ENCODE peak calls at places on chromosome 14, in six cellular contexts. H is suprapubic skin, D is sigmoid colon, O is transverse colon, F is kidney, I is ovary. C is an unnamed sample.

GRCh38 chr14:93263416-93263815 is 56.4 kb downstream of the UBR7 start:
- DNase-seq in H (no peak), D (no peak), O (no peak), F (no peak), I (no peak), C (no peak)

GRCh38 chr14:65958664-65959562 is 527.3 kb upstream of the CCDC196 start:
- DNase-seq in H (no peak), D (no peak), O (no peak), F (peak), I (no peak), C (no peak)

GRCh38 chr14:28294834-28295440 is 471.6 kb upstream of the FOXG1 start:
- DNase-seq in H (no peak), D (no peak), O (no peak), F (no peak), I (no peak), C (no peak)

GRCh38 chr14:68318788-68319187 is 474.1 kb downstream of the ZFP36L1 start:
- DNase-seq in H (no peak), D (no peak), O (no peak), F (no peak), I (no peak), C (no peak)

GRCh38 chr14:75715926-75716780 is 55.1 kb downstream of the TTLL5 start:
- DNase-seq in H (no peak), D (no peak), O (no peak), F (no peak), I (no peak), C (no peak)

GRCh38 chr14:92603309-92604257 is 90.0 kb downstream of the RIN3 start:
- DNase-seq in H (no peak), D (peak), O (peak), F (no peak), I (peak), C (peak)

GRCh38 chr14:65872536-65872935 is 460.0 kb downstream of the FUT8 start:
- DNase-seq in H (no peak), D (no peak), O (no peak), F (no peak), I (no peak), C (no peak)

GRCh38 chr14:99752486-99753121 is 40.6 kb upstream of the EML1 start:
- DNase-seq in H (no peak), D (no peak), O (no peak), F (peak), I (no peak), C (no peak)

GRCh38 chr14:99042376-99043257 is 229.4 kb downstream of the BCL11B start:
- DNase-seq in H (no peak), D (no peak), O (no peak), F (no peak), I (no peak), C (no peak)

GRCh38 chr14:70789361-70789760 is 20.0 kb downstream of the MAP3K9 start:
- DNase-seq in H (no peak), D (no peak), O (no peak), F (no peak), I (peak), C (peak)

GRCh38 chr14:34718750-34719304 is 4.4 kb upstream of the CFL2 start:
- DNase-seq in H (no peak), D (no peak), O (no peak), F (no peak), I (no peak), C (no peak)

GRCh38 chr14:89428163-89428523 is 11.1 kb upstream of the FOXN3 start:
- DNase-seq in H (no peak), D (no peak), O (no peak), F (no peak), I (no peak), C (no peak)

GRCh38 chr14:89428556-89429196 is 11.6 kb upstream of the FOXN3 start:
- DNase-seq in H (no peak), D (peak), O (no peak), F (no peak), I (peak), C (peak)

GRCh38 chr14:89429206-89430091 is 12.4 kb upstream of the FOXN3 start:
- DNase-seq in H (no peak), D (peak), O (peak), F (no peak), I (no peak), C (no peak)

GRCh38 chr14:89432226-89432625 is 15.2 kb upstream of the FOXN3 start:
- DNase-seq in H (no peak), D (peak), O (peak), F (no peak), I (no peak), C (no peak)

GRCh38 chr14:89430271-89430620 is 13.2 kb upstream of the FOXN3 start:
- DNase-seq in H (no peak), D (no peak), O (no peak), F (no peak), I (no peak), C (no peak)
- H3K27ac ChIP-seq in H (peak), D (peak), O (peak), F (peak), I (no peak), C (peak)

GRCh38 chr14:38079886-38080285 is 127.8 kb upstream of the SSTR1 start:
- DNase-seq in H (no peak), D (no peak), O (no peak), F (no peak), I (no peak), C (no peak)

GRCh38 chr14:38074754-38075153 is 132.9 kb upstream of the SSTR1 start:
- DNase-seq in H (no peak), D (no peak), O (no peak), F (no peak), I (no peak), C (no peak)

GRCh38 chr14:38080696-38081095 is 127.0 kb upstream of the SSTR1 start:
- DNase-seq in H (no peak), D (no peak), O (no peak), F (no peak), I (no peak), C (no peak)

GRCh38 chr14:38079268-38079667 is 128.4 kb upstream of the SSTR1 start:
- DNase-seq in H (no peak), D (no peak), O (no peak), F (no peak), I (no peak), C (no peak)

GRCh38 chr14:38078393-38078792 is 129.3 kb upstream of the SSTR1 start:
- DNase-seq in H (no peak), D (no peak), O (peak), F (no peak), I (no peak), C (no peak)
- H3K27ac ChIP-seq in H (no peak), D (no peak), O (no peak), F (no peak), I (no peak), C (no peak)

DNA sequence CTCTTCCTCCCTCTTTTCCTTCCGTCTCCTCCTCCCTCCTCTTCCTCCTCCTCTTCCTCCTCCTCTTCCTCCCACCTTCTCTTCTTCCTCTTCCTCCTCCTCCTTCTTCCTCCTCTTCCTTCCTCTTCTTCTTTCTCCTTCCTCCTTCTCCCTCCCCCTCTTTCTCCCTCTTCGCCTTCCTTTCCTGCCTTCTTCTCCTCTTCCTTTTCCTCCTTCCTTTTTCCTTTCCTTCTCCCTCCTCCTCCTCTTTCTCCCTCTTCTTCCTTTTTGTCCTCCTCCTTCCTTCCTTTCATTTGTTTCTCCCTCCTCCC is 36.0 kb downstream of the MEG3 start:
- DNase-seq in H (no peak), D (no peak), O (no peak), F (no peak), I (no peak), C (no peak)
- H3K27ac ChIP-seq in H (no peak), D (no peak), O (no peak), F (no peak), I (no peak), C (no peak)

GRCh38 chr14:49897414-49897813 is 4.5 kb downstream of the ARF6 start:
- DNase-seq in H (no peak), D (no peak), O (no peak), F (no peak), I (no peak), C (no peak)

GRCh38 chr14:49896956-49897355 is 4.1 kb downstream of the ARF6 start:
- DNase-seq in H (no peak), D (no peak), O (no peak), F (no peak), I (no peak), C (no peak)

GRCh38 chr14:49895480-49895879 is 2.6 kb downstream of the ARF6 start:
- DNase-seq in H (no peak), D (no peak), O (no peak), F (no peak), I (no peak), C (no peak)

GRCh38 chr14:49898485-49898884 is 5.6 kb downstream of the ARF6 start:
- DNase-seq in H (no peak), D (no peak), O (no peak), F (no peak), I (no peak), C (no peak)

DNA sequence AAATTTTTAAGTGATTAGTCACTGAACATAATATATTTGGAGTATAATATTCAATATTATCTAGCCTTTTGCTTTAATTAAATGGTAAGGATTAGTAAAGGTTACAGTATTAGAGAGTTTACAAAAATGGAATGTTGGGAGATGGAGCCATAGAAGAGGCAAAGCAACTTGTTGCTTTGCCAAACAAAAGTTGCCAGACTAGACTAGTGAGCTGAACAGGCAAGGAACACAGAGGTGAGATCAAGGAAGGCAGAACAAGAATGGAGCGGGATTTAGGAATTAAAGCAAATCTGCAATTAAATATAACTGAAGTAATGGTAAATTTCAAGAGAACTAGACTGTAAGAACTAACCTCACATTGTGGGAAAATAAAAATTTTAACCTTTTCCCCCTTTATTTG is 5.1 kb downstream of the ARF6 start:
- DNase-seq in H (no peak), D (no peak), O (no peak), F (no peak), I (no peak), C (no peak)
- H3K27ac ChIP-seq in H (peak), D (peak), O (peak), F (peak), I (no peak), C (peak)

DNA sequence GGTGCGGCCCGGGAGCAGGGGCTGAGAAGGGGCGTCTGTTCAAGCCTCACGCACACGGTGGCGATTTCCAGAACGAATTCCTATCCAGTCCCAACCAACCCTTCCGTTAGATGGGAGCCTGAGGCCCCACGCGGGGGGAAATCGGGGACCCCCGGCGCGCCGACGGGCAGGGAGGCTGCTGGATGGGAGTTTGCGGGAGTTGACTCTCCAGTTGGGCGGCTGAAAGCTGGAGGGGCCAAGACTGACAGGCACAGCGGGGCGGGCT is 9.8 kb downstream of the EXOC3L4 start:
- DNase-seq in H (no peak), D (no peak), O (no peak), F (no peak), I (no peak), C (no peak)
- H3K27ac ChIP-seq in H (no peak), D (no peak), O (no peak), F (no peak), I (no peak), C (no peak)

GRCh38 chr14:32985881-32986280 is 47.2 kb downstream of the NPAS3 start:
- DNase-seq in H (no peak), D (peak), O (peak), F (no peak), I (no peak), C (no peak)
- H3K27ac ChIP-seq in H (no peak), D (no peak), O (no peak), F (no peak), I (no peak), C (no peak)

GRCh38 chr14:69543341-69544249 is 31.1 kb downstream of the CCDC177 start:
- DNase-seq in H (no peak), D (no peak), O (peak), F (peak), I (no peak), C (peak)
- H3K27ac ChIP-seq in H (no peak), D (no peak), O (no peak), F (no peak), I (no peak), C (no peak)

GRCh38 chr14:54662491-54663116 is 95.7 kb downstream of the SAMD4A start:
- DNase-seq in H (no peak), D (no peak), O (no peak), F (no peak), I (no peak), C (no peak)

GRCh38 chr14:54664961-54665360 is 98.0 kb downstream of the SAMD4A start:
- DNase-seq in H (no peak), D (no peak), O (no peak), F (no peak), I (no peak), C (no peak)

GRCh38 chr14:54667764-54668163 is 100.8 kb downstream of the SAMD4A start:
- DNase-seq in H (no peak), D (no peak), O (no peak), F (no peak), I (no peak), C (no peak)

GRCh38 chr14:54667026-54667744 is 100.3 kb downstream of the SAMD4A start:
- DNase-seq in H (no peak), D (no peak), O (no peak), F (no peak), I (no peak), C (no peak)

DNA sequence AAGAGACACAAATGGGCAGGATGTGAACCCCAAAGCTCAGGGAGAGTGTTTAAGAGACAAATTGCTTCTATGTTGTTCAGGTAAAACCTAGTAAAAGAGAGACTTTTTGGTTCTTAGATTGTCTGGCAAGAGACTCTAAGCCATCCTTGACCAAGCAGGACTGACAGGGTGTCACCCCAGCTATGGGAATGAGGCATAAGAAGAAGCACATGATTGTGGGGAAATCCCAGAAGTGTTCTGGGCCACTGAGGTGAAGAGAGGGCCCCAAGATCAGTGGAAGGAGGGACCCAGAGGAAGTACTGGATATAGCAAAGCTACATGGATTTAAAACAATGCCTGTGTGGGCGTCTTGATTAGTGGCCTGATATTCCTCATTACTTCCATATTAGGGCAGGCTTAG is 99.0 kb downstream of the SAMD4A start:
- DNase-seq in H (no peak), D (no peak), O (no peak), F (no peak), I (no peak), C (no peak)
- H3K27ac ChIP-seq in H (no peak), D (no peak), O (no peak), F (no peak), I (no peak), C (no peak)